ENCODE peak calls at places on chromosomes 5 and 9, in nine cellular contexts. N is CD8-positive, alpha-beta memory T cell; F is IMR-90; U is psoas muscle; W is CD8-positive, alpha-beta T cell; H is stomach; T is A549; E is brain microvascular endothelial cell; V is HCT116. J is an unnamed sample.

GRCh38 chr9:136663311-136663679 is 579 bp downstream of the EGFL7 start:
- DNase-seq in N (no peak), F (no peak), U (no peak), W (no peak), H (no peak), T (no peak), E (no peak), V (no peak), J (no peak)

GRCh38 chr9:16996901-16997491 is 126.5 kb upstream of the BNC2 start:
- DNase-seq in N (no peak), F (no peak), U (no peak), W (no peak), H (no peak), T (no peak), E (no peak), V (no peak), J (no peak)

GRCh38 chr9:112091805-112092204 is 83.3 kb downstream of the SUSD1 start:
- DNase-seq in N (no peak), F (peak; percentile 36), U (no peak), W (no peak), H (no peak), T (no peak), E (no peak), V (no peak), J (no peak)

GRCh38 chr9:135085830-135086546 is 1.5 kb upstream of the OLFM1 start:
- DNase-seq in N (no peak), F (peak; percentile 43), U (peak; percentile 87), W (no peak), H (peak; percentile 86), T (peak; percentile 81), E (peak; percentile 52), V (peak; percentile 54), J (peak; percentile 80)

GRCh38 chr5:499233-500209 is 24.7 kb downstream of the SLC9A3 start:
- DNase-seq in N (no peak), F (no peak), U (no peak), W (no peak), H (no peak), T (no peak), E (no peak), V (no peak), J (no peak)

GRCh38 chr5:80254767-80255424 is 952 bp downstream of the SERINC5 start:
- DNase-seq in N (peak; percentile 30), F (peak; percentile 28), U (no peak), W (peak; percentile 33), H (peak; percentile 49), T (peak; percentile 28), E (peak; percentile 30), V (no peak), J (peak; percentile 35)

GRCh38 chr9:21747171-21747570 is 55.3 kb upstream of the MTAP start:
- DNase-seq in N (no peak), F (no peak), U (no peak), W (no peak), H (no peak), T (no peak), E (peak; percentile 33), V (no peak), J (no peak)

GRCh38 chr9:81600631-81601030 is 88.7 kb downstream of the TLE1 start:
- DNase-seq in N (no peak), F (no peak), U (no peak), W (no peak), H (no peak), T (no peak), E (no peak), V (no peak), J (no peak)

GRCh38 chr5:102681403-102681983 is 73.6 kb upstream of the PAM start:
- DNase-seq in N (peak; percentile 32), F (peak; percentile 73), U (peak; percentile 75), W (peak; percentile 40), H (peak; percentile 73), T (peak; percentile 25), E (peak; percentile 73), V (peak; percentile 73), J (peak; percentile 63)

GRCh38 chr5:181255836-181256578 is 4.9 kb downstream of the TRIM52 start:
- DNase-seq in N (no peak), F (no peak), U (no peak), W (no peak), H (no peak), T (no peak), E (no peak), V (no peak), J (no peak)

DNA sequence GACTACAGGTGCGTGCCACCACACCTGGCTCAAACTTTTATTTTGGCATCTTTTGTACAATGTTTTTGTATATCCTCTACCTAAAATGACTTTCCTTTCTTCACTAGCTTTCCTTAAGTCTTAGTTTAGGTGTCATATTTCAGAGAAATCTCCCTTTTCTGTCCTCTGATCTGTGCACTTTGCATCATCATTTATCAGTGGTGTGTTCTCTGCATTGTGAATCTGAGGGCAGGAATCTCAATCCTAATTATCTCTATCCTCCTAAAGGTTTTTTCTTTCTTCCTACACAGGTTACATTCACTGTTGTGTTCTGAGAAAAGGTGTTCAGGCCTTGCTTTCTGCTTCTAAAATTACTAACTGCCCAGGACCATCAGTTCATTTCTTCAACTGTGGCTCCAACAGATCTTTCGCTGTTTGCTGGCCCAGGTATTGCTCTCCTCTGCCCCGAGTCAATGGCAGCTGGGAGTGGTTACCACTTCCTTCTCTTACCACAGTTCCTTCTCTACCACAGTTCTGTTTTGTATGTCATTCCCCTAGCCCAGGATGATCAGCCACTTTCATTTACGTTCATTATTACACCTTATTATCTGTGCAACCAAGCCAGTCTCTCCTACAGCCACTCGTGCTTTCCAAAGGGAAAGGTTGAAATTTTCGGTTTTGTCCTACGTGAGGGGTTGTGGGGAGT is 14.0 kb downstream of the TGFBR1 start:
- DNase-seq in N (peak; percentile 70), F (no peak), U (peak; percentile 43), W (peak; percentile 71), H (no peak), T (no peak), E (no peak), V (no peak), J (no peak)
- H3K4me3 ChIP-seq in N (peak overlapping the region; percentile 42), F (no peak overlapping the region), U (no peak overlapping the region), W (peak overlapping the region; percentile 36), H (no peak overlapping the region), T (no peak overlapping the region), E (no peak overlapping the region), V (no peak overlapping the region), J (no peak overlapping the region)

GRCh38 chr5:159915913-159916840 is at the start of gene ADRA1B:
- DNase-seq in N (peak; percentile 39), F (peak; percentile 53), U (peak; percentile 86), W (peak; percentile 33), H (peak; percentile 73), T (peak; percentile 86), E (peak; percentile 40), V (no peak), J (peak; percentile 65)
- H3K27ac ChIP-seq in N (no peak within 1 kb of the TSS), F (no peak within 1 kb of the TSS), U (no peak within 1 kb of the TSS), W (no peak within 1 kb of the TSS), H (peak within 1 kb of the TSS; percentile 38), T (peak within 1 kb of the TSS; percentile 89), E (no peak within 1 kb of the TSS), V (no peak within 1 kb of the TSS), J (no peak within 1 kb of the TSS)

DNA sequence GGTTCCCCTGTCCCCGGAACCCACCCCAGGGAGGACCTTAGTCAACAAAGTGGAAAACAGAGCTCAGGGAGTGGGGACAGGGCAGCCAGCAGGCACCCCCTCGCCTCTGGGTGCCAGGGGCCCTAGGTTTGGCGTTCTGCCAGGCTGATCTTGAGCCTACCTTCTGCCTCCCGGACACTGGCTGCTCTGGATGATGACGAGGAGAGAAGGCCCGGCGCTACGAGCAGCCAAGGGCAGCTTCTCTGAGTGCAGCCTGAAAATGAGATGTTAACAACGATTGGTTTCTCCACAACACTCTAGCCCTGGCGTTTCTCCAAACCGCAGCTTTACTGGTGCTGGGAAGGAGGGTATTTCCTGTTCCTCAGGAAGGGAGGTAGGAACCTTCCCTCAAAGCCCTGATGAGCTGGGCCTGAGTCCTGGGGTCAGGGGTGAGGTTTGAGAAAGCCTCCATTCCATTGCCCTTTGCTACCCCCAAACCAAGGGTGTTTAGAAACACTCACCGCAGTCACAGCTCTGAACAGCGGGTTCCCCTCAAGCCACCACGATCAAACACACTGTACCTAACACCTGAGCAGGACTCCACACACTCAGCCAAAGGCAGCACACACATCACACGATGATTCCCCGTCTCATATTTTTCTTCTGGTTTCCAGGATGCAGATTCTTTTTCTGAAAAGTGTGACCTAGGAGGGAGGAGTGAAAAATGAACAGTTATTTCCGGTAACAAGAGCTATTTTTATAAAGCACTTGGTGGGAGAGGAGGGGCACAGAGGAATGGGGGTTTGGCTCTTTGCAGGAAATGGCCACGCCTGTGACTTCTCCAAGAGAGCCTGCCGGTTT is at the start of gene STING1:
- DNase-seq in N (peak; percentile 85), F (peak; percentile 98), U (peak; percentile 84), W (peak; percentile 74), H (peak; percentile 85), T (no peak), E (peak; percentile 94), V (peak; percentile 71), J (peak; percentile 92)
- H3K4me3 ChIP-seq in N (peak within 1 kb of the TSS; percentile 94), F (peak within 1 kb of the TSS; percentile 36), U (peak within 1 kb of the TSS; percentile 60), W (peak within 1 kb of the TSS; percentile 56), H (peak within 1 kb of the TSS; percentile 39), T (no peak within 1 kb of the TSS), E (peak within 1 kb of the TSS; percentile 56), V (peak within 1 kb of the TSS; percentile 54), J (peak within 1 kb of the TSS; percentile 60)

DNA sequence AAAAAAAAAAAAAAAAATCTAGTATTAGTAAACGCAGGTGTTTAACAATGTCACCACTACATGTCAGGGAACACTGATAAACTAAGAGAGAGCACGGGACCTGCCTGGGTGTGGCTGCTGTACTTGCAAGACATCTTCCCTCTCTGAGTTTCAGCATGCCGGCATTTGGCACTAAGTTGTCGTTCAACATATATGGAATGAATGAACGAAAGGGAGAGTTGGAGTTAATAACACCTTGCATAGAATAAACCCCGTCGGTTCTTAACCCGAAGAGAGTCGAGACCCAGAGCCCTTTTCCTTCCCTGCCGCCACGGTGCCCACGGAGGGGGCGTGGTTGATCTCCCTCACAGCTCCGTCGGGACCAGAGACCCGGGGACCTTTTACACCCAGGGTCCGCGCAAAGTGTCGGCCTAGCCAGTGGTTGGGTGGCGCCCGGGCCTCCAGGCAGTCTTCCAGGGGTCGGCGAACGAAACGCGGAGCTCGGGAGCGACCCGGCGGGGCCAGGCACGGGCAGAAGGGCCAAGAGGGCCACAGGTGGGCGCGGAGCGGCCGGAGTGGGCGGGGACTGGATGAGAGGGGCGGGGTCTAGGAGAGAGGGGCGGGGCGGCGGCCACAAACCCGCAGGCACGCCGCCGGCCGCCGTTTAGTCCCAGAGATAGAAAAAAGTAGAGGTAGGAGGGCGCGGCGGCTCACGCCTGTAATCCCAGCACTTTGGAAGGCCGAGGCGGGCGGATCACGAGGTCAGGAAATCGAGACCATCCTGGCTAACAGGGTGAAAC is 767 bp upstream of the RPL26L1 start:
- DNase-seq in N (peak; percentile 64), F (peak; percentile 41), U (peak; percentile 71), W (peak; percentile 64), H (peak; percentile 76), T (peak; percentile 66), E (peak; percentile 58), V (peak; percentile 29), J (peak; percentile 74)
- H3K27ac ChIP-seq in N (peak overlapping the region; percentile 77), F (peak overlapping the region; percentile 75), U (peak overlapping the region; percentile 76), W (peak overlapping the region; percentile 65), H (peak overlapping the region; percentile 86), T (peak overlapping the region; percentile 95), E (peak overlapping the region; percentile 82), V (peak overlapping the region; percentile 63), J (peak overlapping the region; percentile 82)

GRCh38 chr9:12923472-12924009 is 148.7 kb downstream of the LURAP1L start:
- DNase-seq in N (no peak), F (peak; percentile 89), U (no peak), W (no peak), H (no peak), T (no peak), E (peak; percentile 93), V (no peak), J (peak; percentile 44)
- H3K4me3 ChIP-seq in N (no peak overlapping the region), F (no peak overlapping the region), U (no peak overlapping the region), W (no peak overlapping the region), H (no peak overlapping the region), T (no peak overlapping the region), E (no peak overlapping the region), V (no peak overlapping the region), J (no peak overlapping the region)